ENCODE peak calls at places on chromosomes 5 and 9, in five cellular contexts. R is psoas muscle, Z is HTR-8/SVneo, J is left ventricle myocardium inferior, H is Calu3. U is an unnamed sample.

GRCh38 chr9:124259273-124260078 is 1.7 kb downstream of the NEK6 start:
- DNase-seq in R (peak), Z (peak), J (peak), H (peak), U (peak)

GRCh38 chr5:111757582-111758283 is 739 bp upstream of the NREP start:
- DNase-seq in R (peak), Z (peak), J (peak), H (peak), U (peak)

GRCh38 chr5:64693636-64694035 is 3.3 kb downstream of the SHISAL2B start:
- DNase-seq in R (no peak), Z (peak), J (no peak), H (peak), U (peak)

GRCh38 chr5:90410178-90410762 is 714 bp upstream of the CETN3 start:
- DNase-seq in R (no peak), Z (no peak), J (no peak), H (no peak), U (no peak)

GRCh38 chr5:158026248-158027031 is 167.5 kb upstream of the CLINT1 start:
- DNase-seq in R (no peak), Z (no peak), J (no peak), H (no peak), U (no peak)

GRCh38 chr9:33445389-33445881 is 2.0 kb downstream of the AQP3 start:
- DNase-seq in R (no peak), Z (no peak), J (no peak), H (peak), U (no peak)

GRCh38 chr5:136020383-136021015 is 8.3 kb upstream of the TGFBI start:
- DNase-seq in R (no peak), Z (peak), J (no peak), H (peak), U (peak)

GRCh38 chr9:130780865-130781504 is 54.1 kb upstream of the ABL1 start:
- DNase-seq in R (peak), Z (peak), J (peak), H (no peak), U (no peak)

GRCh38 chr5:138903113-138903789 is 28.1 kb upstream of the LRRTM2 start:
- DNase-seq in R (no peak), Z (peak), J (no peak), H (no peak), U (no peak)

GRCh38 chr5:116544542-116545241 is 29.9 kb downstream of the SEMA6A start:
- DNase-seq in R (no peak), Z (no peak), J (no peak), H (peak), U (no peak)

GRCh38 chr5:61228691-61229280 is 66.5 kb upstream of the SMIM15 start:
- DNase-seq in R (no peak), Z (no peak), J (no peak), H (no peak), U (no peak)

GRCh38 chr5:120452471-120452870 is 11.6 kb upstream of the PRR16 start:
- DNase-seq in R (no peak), Z (no peak), J (no peak), H (no peak), U (no peak)

GRCh38 chr9:124839612-124840299 is 13.5 kb upstream of the WDR38 start:
- DNase-seq in R (no peak), Z (no peak), J (no peak), H (no peak), U (no peak)

GRCh38 chr5:124650960-124651662 is 95.3 kb downstream of the ZNF608 start:
- DNase-seq in R (no peak), Z (no peak), J (no peak), H (no peak), U (no peak)

GRCh38 chr9:113899205-113899604 is 23.1 kb downstream of the ZNF618 start:
- DNase-seq in R (no peak), Z (no peak), J (no peak), H (no peak), U (no peak)

GRCh38 chr5:45454114-45454513 is 242.1 kb downstream of the HCN1 start:
- DNase-seq in R (peak), Z (no peak), J (no peak), H (peak), U (peak)

GRCh38 chr9:94697972-94698581 is 28.4 kb upstream of the AOPEP start:
- DNase-seq in R (no peak), Z (no peak), J (no peak), H (no peak), U (peak)

GRCh38 chr9:113462781-113463286 is 693 bp upstream of the RGS3 start:
- DNase-seq in R (no peak), Z (no peak), J (no peak), H (no peak), U (no peak)

GRCh38 chr5:84303315-84303714 is 81.4 kb downstream of the EDIL3 start:
- DNase-seq in R (no peak), Z (no peak), J (no peak), H (no peak), U (peak)

GRCh38 chr5:29498412-29498811 is 1695.1 kb upstream of the CDH6 start:
- DNase-seq in R (no peak), Z (no peak), J (no peak), H (no peak), U (no peak)

GRCh38 chr5:68330564-68330963 is 115.0 kb downstream of the PIK3R1 start:
- DNase-seq in R (no peak), Z (no peak), J (no peak), H (no peak), U (no peak)

GRCh38 chr9:124794902-124795491 is 18.1 kb downstream of the OLFML2A start:
- DNase-seq in R (peak), Z (no peak), J (no peak), H (peak), U (no peak)

GRCh38 chr5:11010811-11011210 is 249.8 kb upstream of the DAP start:
- DNase-seq in R (no peak), Z (no peak), J (no peak), H (no peak), U (no peak)

GRCh38 chr9:19397845-19398244 is 11.0 kb upstream of the ACER2 start:
- DNase-seq in R (no peak), Z (no peak), J (no peak), H (peak), U (no peak)

GRCh38 chr9:109574061-109574882 is 76.2 kb upstream of the PTPN3 start:
- DNase-seq in R (no peak), Z (peak), J (no peak), H (peak), U (peak)

GRCh38 chr5:69492391-69493234 is at the start of gene OCLN:
- DNase-seq in R (no peak), Z (peak), J (no peak), H (peak), U (peak)

GRCh38 chr5:149471406-149472183 is 79.6 kb downstream of the CSNK1A1 start:
- DNase-seq in R (no peak), Z (no peak), J (peak), H (peak), U (peak)

GRCh38 chr9:134716067-134716466 is 74.5 kb downstream of the COL5A1 start:
- DNase-seq in R (no peak), Z (no peak), J (no peak), H (no peak), U (no peak)

GRCh38 chr9:68808481-68808880 is 103.4 kb downstream of the PIP5K1B start:
- DNase-seq in R (no peak), Z (no peak), J (no peak), H (no peak), U (no peak)